ENCODE peak calls at places on chromosome 6, in ten cellular contexts. One of them, this sample, is unnamed.

GRCh38 chr6:3825331-3825831 is 23.8 kb upstream of the FAM50B start:
- DNase-seq in activated CD8-positive, alpha-beta memory T cell treated with anti-CD3 and anti-CD28 coated beads for 24 hours: no peak
- DNase-seq in activated naive CD8-positive, alpha-beta T cell treated with anti-CD3 and anti-CD28 coated beads, Interleukin-2, amount 50 U/mL, for 24 hours: no peak
- DNase-seq in mesothelial cell of epicardium: no peak
- DNase-seq in NCI-H82: no peak
- DNase-seq in AG08396: peak
- DNase-seq in activated gamma-delta T cell treated with Interleukin-2 at 50 U/mL for 16 hours: no peak
- DNase-seq in amniotic stem cell: no peak
- DNase-seq in mesenchymal stem cell: peak
- DNase-seq in stimulated activated CD4-positive, alpha-beta T cell treated with anti-CD3 and anti-CD28 coated beads, Interleukin-1b, Interleukin-23, amount 100 ng/mL, for 48 hours: no peak
- DNase-seq in this sample: peak

GRCh38 chr6:166772518-166772917 is 145.5 kb upstream of the RPS6KA2 start:
- DNase-seq in activated CD8-positive, alpha-beta memory T cell treated with anti-CD3 and anti-CD28 coated beads for 24 hours: no peak
- DNase-seq in activated naive CD8-positive, alpha-beta T cell treated with anti-CD3 and anti-CD28 coated beads, Interleukin-2, amount 50 U/mL, for 24 hours: no peak
- DNase-seq in mesothelial cell of epicardium: peak
- DNase-seq in NCI-H82: peak
- DNase-seq in AG08396: no peak
- DNase-seq in activated gamma-delta T cell treated with Interleukin-2 at 50 U/mL for 16 hours: no peak
- DNase-seq in amniotic stem cell: no peak
- DNase-seq in mesenchymal stem cell: no peak
- DNase-seq in stimulated activated CD4-positive, alpha-beta T cell treated with anti-CD3 and anti-CD28 coated beads, Interleukin-1b, Interleukin-23, amount 100 ng/mL, for 48 hours: no peak
- DNase-seq in this sample: no peak

GRCh38 chr6:34131326-34132081 is 14.4 kb downstream of the GRM4 start:
- DNase-seq in activated CD8-positive, alpha-beta memory T cell treated with anti-CD3 and anti-CD28 coated beads for 24 hours: no peak
- DNase-seq in activated naive CD8-positive, alpha-beta T cell treated with anti-CD3 and anti-CD28 coated beads, Interleukin-2, amount 50 U/mL, for 24 hours: no peak
- DNase-seq in mesothelial cell of epicardium: no peak
- DNase-seq in NCI-H82: no peak
- DNase-seq in AG08396: no peak
- DNase-seq in activated gamma-delta T cell treated with Interleukin-2 at 50 U/mL for 16 hours: no peak
- DNase-seq in amniotic stem cell: no peak
- DNase-seq in mesenchymal stem cell: no peak
- DNase-seq in stimulated activated CD4-positive, alpha-beta T cell treated with anti-CD3 and anti-CD28 coated beads, Interleukin-1b, Interleukin-23, amount 100 ng/mL, for 48 hours: no peak
- DNase-seq in this sample: no peak

GRCh38 chr6:169793408-169793807 is 42.0 kb downstream of the ERMARD start:
- DNase-seq in activated CD8-positive, alpha-beta memory T cell treated with anti-CD3 and anti-CD28 coated beads for 24 hours: peak
- DNase-seq in activated naive CD8-positive, alpha-beta T cell treated with anti-CD3 and anti-CD28 coated beads, Interleukin-2, amount 50 U/mL, for 24 hours: no peak
- DNase-seq in mesothelial cell of epicardium: peak
- DNase-seq in NCI-H82: no peak
- DNase-seq in AG08396: no peak
- DNase-seq in activated gamma-delta T cell treated with Interleukin-2 at 50 U/mL for 16 hours: no peak
- DNase-seq in amniotic stem cell: no peak
- DNase-seq in mesenchymal stem cell: no peak
- DNase-seq in stimulated activated CD4-positive, alpha-beta T cell treated with anti-CD3 and anti-CD28 coated beads, Interleukin-1b, Interleukin-23, amount 100 ng/mL, for 48 hours: no peak
- DNase-seq in this sample: no peak

GRCh38 chr6:100353276-100354015 is 111.3 kb downstream of the SIM1 start:
- DNase-seq in activated CD8-positive, alpha-beta memory T cell treated with anti-CD3 and anti-CD28 coated beads for 24 hours: no peak
- DNase-seq in activated naive CD8-positive, alpha-beta T cell treated with anti-CD3 and anti-CD28 coated beads, Interleukin-2, amount 50 U/mL, for 24 hours: no peak
- DNase-seq in mesothelial cell of epicardium: no peak
- DNase-seq in NCI-H82: peak
- DNase-seq in AG08396: peak
- DNase-seq in activated gamma-delta T cell treated with Interleukin-2 at 50 U/mL for 16 hours: no peak
- DNase-seq in amniotic stem cell: no peak
- DNase-seq in mesenchymal stem cell: peak
- DNase-seq in stimulated activated CD4-positive, alpha-beta T cell treated with anti-CD3 and anti-CD28 coated beads, Interleukin-1b, Interleukin-23, amount 100 ng/mL, for 48 hours: no peak
- DNase-seq in this sample: no peak

GRCh38 chr6:21900730-21901129 is 307.2 kb downstream of the SOX4 start:
- DNase-seq in activated CD8-positive, alpha-beta memory T cell treated with anti-CD3 and anti-CD28 coated beads for 24 hours: no peak
- DNase-seq in activated naive CD8-positive, alpha-beta T cell treated with anti-CD3 and anti-CD28 coated beads, Interleukin-2, amount 50 U/mL, for 24 hours: no peak
- DNase-seq in mesothelial cell of epicardium: no peak
- DNase-seq in NCI-H82: no peak
- DNase-seq in AG08396: peak
- DNase-seq in activated gamma-delta T cell treated with Interleukin-2 at 50 U/mL for 16 hours: no peak
- DNase-seq in amniotic stem cell: no peak
- DNase-seq in mesenchymal stem cell: peak
- DNase-seq in stimulated activated CD4-positive, alpha-beta T cell treated with anti-CD3 and anti-CD28 coated beads, Interleukin-1b, Interleukin-23, amount 100 ng/mL, for 48 hours: no peak
- DNase-seq in this sample: no peak

GRCh38 chr6:107374264-107374663 is 85.1 kb downstream of the PDSS2 start:
- DNase-seq in activated CD8-positive, alpha-beta memory T cell treated with anti-CD3 and anti-CD28 coated beads for 24 hours: no peak
- DNase-seq in activated naive CD8-positive, alpha-beta T cell treated with anti-CD3 and anti-CD28 coated beads, Interleukin-2, amount 50 U/mL, for 24 hours: no peak
- DNase-seq in mesothelial cell of epicardium: no peak
- DNase-seq in NCI-H82: no peak
- DNase-seq in AG08396: no peak
- DNase-seq in activated gamma-delta T cell treated with Interleukin-2 at 50 U/mL for 16 hours: no peak
- DNase-seq in amniotic stem cell: no peak
- DNase-seq in mesenchymal stem cell: no peak
- DNase-seq in stimulated activated CD4-positive, alpha-beta T cell treated with anti-CD3 and anti-CD28 coated beads, Interleukin-1b, Interleukin-23, amount 100 ng/mL, for 48 hours: no peak
- DNase-seq in this sample: no peak

GRCh38 chr6:154112181-154112809 is 73.3 kb downstream of the OPRM1 start:
- DNase-seq in activated CD8-positive, alpha-beta memory T cell treated with anti-CD3 and anti-CD28 coated beads for 24 hours: no peak
- DNase-seq in activated naive CD8-positive, alpha-beta T cell treated with anti-CD3 and anti-CD28 coated beads, Interleukin-2, amount 50 U/mL, for 24 hours: no peak
- DNase-seq in mesothelial cell of epicardium: no peak
- DNase-seq in NCI-H82: no peak
- DNase-seq in AG08396: no peak
- DNase-seq in activated gamma-delta T cell treated with Interleukin-2 at 50 U/mL for 16 hours: no peak
- DNase-seq in amniotic stem cell: no peak
- DNase-seq in mesenchymal stem cell: peak
- DNase-seq in stimulated activated CD4-positive, alpha-beta T cell treated with anti-CD3 and anti-CD28 coated beads, Interleukin-1b, Interleukin-23, amount 100 ng/mL, for 48 hours: no peak
- DNase-seq in this sample: no peak

GRCh38 chr6:109336221-109336955 is 45.9 kb downstream of the CD164 start:
- DNase-seq in activated CD8-positive, alpha-beta memory T cell treated with anti-CD3 and anti-CD28 coated beads for 24 hours: no peak
- DNase-seq in activated naive CD8-positive, alpha-beta T cell treated with anti-CD3 and anti-CD28 coated beads, Interleukin-2, amount 50 U/mL, for 24 hours: no peak
- DNase-seq in mesothelial cell of epicardium: no peak
- DNase-seq in NCI-H82: no peak
- DNase-seq in AG08396: peak
- DNase-seq in activated gamma-delta T cell treated with Interleukin-2 at 50 U/mL for 16 hours: no peak
- DNase-seq in amniotic stem cell: no peak
- DNase-seq in mesenchymal stem cell: peak
- DNase-seq in stimulated activated CD4-positive, alpha-beta T cell treated with anti-CD3 and anti-CD28 coated beads, Interleukin-1b, Interleukin-23, amount 100 ng/mL, for 48 hours: no peak
- DNase-seq in this sample: no peak

GRCh38 chr6:132498638-132499037 is 14.3 kb downstream of the STX7 start:
- DNase-seq in activated CD8-positive, alpha-beta memory T cell treated with anti-CD3 and anti-CD28 coated beads for 24 hours: no peak
- DNase-seq in activated naive CD8-positive, alpha-beta T cell treated with anti-CD3 and anti-CD28 coated beads, Interleukin-2, amount 50 U/mL, for 24 hours: no peak
- DNase-seq in mesothelial cell of epicardium: no peak
- DNase-seq in NCI-H82: no peak
- DNase-seq in AG08396: no peak
- DNase-seq in activated gamma-delta T cell treated with Interleukin-2 at 50 U/mL for 16 hours: no peak
- DNase-seq in amniotic stem cell: no peak
- DNase-seq in mesenchymal stem cell: no peak
- DNase-seq in stimulated activated CD4-positive, alpha-beta T cell treated with anti-CD3 and anti-CD28 coated beads, Interleukin-1b, Interleukin-23, amount 100 ng/mL, for 48 hours: no peak
- DNase-seq in this sample: no peak

GRCh38 chr6:14799928-14800327 is 445.9 kb upstream of the JARID2 start:
- DNase-seq in activated CD8-positive, alpha-beta memory T cell treated with anti-CD3 and anti-CD28 coated beads for 24 hours: peak
- DNase-seq in activated naive CD8-positive, alpha-beta T cell treated with anti-CD3 and anti-CD28 coated beads, Interleukin-2, amount 50 U/mL, for 24 hours: peak
- DNase-seq in mesothelial cell of epicardium: no peak
- DNase-seq in NCI-H82: peak
- DNase-seq in AG08396: peak
- DNase-seq in activated gamma-delta T cell treated with Interleukin-2 at 50 U/mL for 16 hours: no peak
- DNase-seq in amniotic stem cell: no peak
- DNase-seq in mesenchymal stem cell: peak
- DNase-seq in stimulated activated CD4-positive, alpha-beta T cell treated with anti-CD3 and anti-CD28 coated beads, Interleukin-1b, Interleukin-23, amount 100 ng/mL, for 48 hours: peak
- DNase-seq in this sample: peak

GRCh38 chr6:119379809-119380208 is 30.2 kb upstream of the MAN1A1 start:
- DNase-seq in activated CD8-positive, alpha-beta memory T cell treated with anti-CD3 and anti-CD28 coated beads for 24 hours: no peak
- DNase-seq in activated naive CD8-positive, alpha-beta T cell treated with anti-CD3 and anti-CD28 coated beads, Interleukin-2, amount 50 U/mL, for 24 hours: no peak
- DNase-seq in mesothelial cell of epicardium: no peak
- DNase-seq in NCI-H82: no peak
- DNase-seq in AG08396: no peak
- DNase-seq in activated gamma-delta T cell treated with Interleukin-2 at 50 U/mL for 16 hours: no peak
- DNase-seq in amniotic stem cell: no peak
- DNase-seq in mesenchymal stem cell: no peak
- DNase-seq in stimulated activated CD4-positive, alpha-beta T cell treated with anti-CD3 and anti-CD28 coated beads, Interleukin-1b, Interleukin-23, amount 100 ng/mL, for 48 hours: no peak
- DNase-seq in this sample: no peak

GRCh38 chr6:16331328-16332174 is 93.2 kb downstream of the GMPR start:
- DNase-seq in activated CD8-positive, alpha-beta memory T cell treated with anti-CD3 and anti-CD28 coated beads for 24 hours: peak
- DNase-seq in activated naive CD8-positive, alpha-beta T cell treated with anti-CD3 and anti-CD28 coated beads, Interleukin-2, amount 50 U/mL, for 24 hours: peak
- DNase-seq in mesothelial cell of epicardium: peak
- DNase-seq in NCI-H82: peak
- DNase-seq in AG08396: peak
- DNase-seq in activated gamma-delta T cell treated with Interleukin-2 at 50 U/mL for 16 hours: peak
- DNase-seq in amniotic stem cell: peak
- DNase-seq in mesenchymal stem cell: peak
- DNase-seq in stimulated activated CD4-positive, alpha-beta T cell treated with anti-CD3 and anti-CD28 coated beads, Interleukin-1b, Interleukin-23, amount 100 ng/mL, for 48 hours: peak
- DNase-seq in this sample: peak

GRCh38 chr6:35489995-35490791 is 6.7 kb downstream of the TEAD3 start:
- DNase-seq in activated CD8-positive, alpha-beta memory T cell treated with anti-CD3 and anti-CD28 coated beads for 24 hours: no peak
- DNase-seq in activated naive CD8-positive, alpha-beta T cell treated with anti-CD3 and anti-CD28 coated beads, Interleukin-2, amount 50 U/mL, for 24 hours: no peak
- DNase-seq in mesothelial cell of epicardium: peak
- DNase-seq in NCI-H82: peak
- DNase-seq in AG08396: peak
- DNase-seq in activated gamma-delta T cell treated with Interleukin-2 at 50 U/mL for 16 hours: no peak
- DNase-seq in amniotic stem cell: no peak
- DNase-seq in mesenchymal stem cell: peak
- DNase-seq in stimulated activated CD4-positive, alpha-beta T cell treated with anti-CD3 and anti-CD28 coated beads, Interleukin-1b, Interleukin-23, amount 100 ng/mL, for 48 hours: no peak
- DNase-seq in this sample: peak

GRCh38 chr6:112283621-112284020 is 29.3 kb upstream of the LAMA4 start:
- DNase-seq in activated CD8-positive, alpha-beta memory T cell treated with anti-CD3 and anti-CD28 coated beads for 24 hours: no peak
- DNase-seq in activated naive CD8-positive, alpha-beta T cell treated with anti-CD3 and anti-CD28 coated beads, Interleukin-2, amount 50 U/mL, for 24 hours: no peak
- DNase-seq in mesothelial cell of epicardium: no peak
- DNase-seq in NCI-H82: no peak
- DNase-seq in AG08396: no peak
- DNase-seq in activated gamma-delta T cell treated with Interleukin-2 at 50 U/mL for 16 hours: no peak
- DNase-seq in amniotic stem cell: no peak
- DNase-seq in mesenchymal stem cell: no peak
- DNase-seq in stimulated activated CD4-positive, alpha-beta T cell treated with anti-CD3 and anti-CD28 coated beads, Interleukin-1b, Interleukin-23, amount 100 ng/mL, for 48 hours: no peak
- DNase-seq in this sample: no peak

GRCh38 chr6:71544028-71544427 is 255.4 kb downstream of the OGFRL1 start:
- DNase-seq in activated CD8-positive, alpha-beta memory T cell treated with anti-CD3 and anti-CD28 coated beads for 24 hours: no peak
- DNase-seq in activated naive CD8-positive, alpha-beta T cell treated with anti-CD3 and anti-CD28 coated beads, Interleukin-2, amount 50 U/mL, for 24 hours: no peak
- DNase-seq in mesothelial cell of epicardium: no peak
- DNase-seq in NCI-H82: no peak
- DNase-seq in AG08396: peak
- DNase-seq in activated gamma-delta T cell treated with Interleukin-2 at 50 U/mL for 16 hours: no peak
- DNase-seq in amniotic stem cell: no peak
- DNase-seq in mesenchymal stem cell: no peak
- DNase-seq in stimulated activated CD4-positive, alpha-beta T cell treated with anti-CD3 and anti-CD28 coated beads, Interleukin-1b, Interleukin-23, amount 100 ng/mL, for 48 hours: no peak
- DNase-seq in this sample: no peak

GRCh38 chr6:99885051-99885450 is 109.0 kb downstream of the MCHR2 start:
- DNase-seq in activated CD8-positive, alpha-beta memory T cell treated with anti-CD3 and anti-CD28 coated beads for 24 hours: no peak
- DNase-seq in activated naive CD8-positive, alpha-beta T cell treated with anti-CD3 and anti-CD28 coated beads, Interleukin-2, amount 50 U/mL, for 24 hours: no peak
- DNase-seq in mesothelial cell of epicardium: no peak
- DNase-seq in NCI-H82: no peak
- DNase-seq in AG08396: no peak
- DNase-seq in activated gamma-delta T cell treated with Interleukin-2 at 50 U/mL for 16 hours: no peak
- DNase-seq in amniotic stem cell: no peak
- DNase-seq in mesenchymal stem cell: no peak
- DNase-seq in stimulated activated CD4-positive, alpha-beta T cell treated with anti-CD3 and anti-CD28 coated beads, Interleukin-1b, Interleukin-23, amount 100 ng/mL, for 48 hours: no peak
- DNase-seq in this sample: no peak

GRCh38 chr6:32047084-32047478 is 8.9 kb downstream of the CYP21A2 start:
- DNase-seq in activated CD8-positive, alpha-beta memory T cell treated with anti-CD3 and anti-CD28 coated beads for 24 hours: no peak
- DNase-seq in activated naive CD8-positive, alpha-beta T cell treated with anti-CD3 and anti-CD28 coated beads, Interleukin-2, amount 50 U/mL, for 24 hours: no peak
- DNase-seq in mesothelial cell of epicardium: no peak
- DNase-seq in NCI-H82: no peak
- DNase-seq in AG08396: peak
- DNase-seq in activated gamma-delta T cell treated with Interleukin-2 at 50 U/mL for 16 hours: no peak
- DNase-seq in amniotic stem cell: no peak
- DNase-seq in mesenchymal stem cell: peak
- DNase-seq in stimulated activated CD4-positive, alpha-beta T cell treated with anti-CD3 and anti-CD28 coated beads, Interleukin-1b, Interleukin-23, amount 100 ng/mL, for 48 hours: no peak
- DNase-seq in this sample: no peak

GRCh38 chr6:138986578-138986977 is 1.5 kb downstream of the REPS1 start:
- DNase-seq in activated CD8-positive, alpha-beta memory T cell treated with anti-CD3 and anti-CD28 coated beads for 24 hours: no peak
- DNase-seq in activated naive CD8-positive, alpha-beta T cell treated with anti-CD3 and anti-CD28 coated beads, Interleukin-2, amount 50 U/mL, for 24 hours: no peak
- DNase-seq in mesothelial cell of epicardium: no peak
- DNase-seq in NCI-H82: no peak
- DNase-seq in AG08396: no peak
- DNase-seq in activated gamma-delta T cell treated with Interleukin-2 at 50 U/mL for 16 hours: no peak
- DNase-seq in amniotic stem cell: no peak
- DNase-seq in mesenchymal stem cell: peak
- DNase-seq in stimulated activated CD4-positive, alpha-beta T cell treated with anti-CD3 and anti-CD28 coated beads, Interleukin-1b, Interleukin-23, amount 100 ng/mL, for 48 hours: no peak
- DNase-seq in this sample: no peak

GRCh38 chr6:135087403-135087802 is 32.8 kb upstream of the HBS1L start:
- DNase-seq in activated CD8-positive, alpha-beta memory T cell treated with anti-CD3 and anti-CD28 coated beads for 24 hours: no peak
- DNase-seq in activated naive CD8-positive, alpha-beta T cell treated with anti-CD3 and anti-CD28 coated beads, Interleukin-2, amount 50 U/mL, for 24 hours: peak
- DNase-seq in mesothelial cell of epicardium: no peak
- DNase-seq in NCI-H82: peak
- DNase-seq in AG08396: no peak
- DNase-seq in activated gamma-delta T cell treated with Interleukin-2 at 50 U/mL for 16 hours: peak
- DNase-seq in amniotic stem cell: no peak
- DNase-seq in mesenchymal stem cell: no peak
- DNase-seq in stimulated activated CD4-positive, alpha-beta T cell treated with anti-CD3 and anti-CD28 coated beads, Interleukin-1b, Interleukin-23, amount 100 ng/mL, for 48 hours: no peak
- DNase-seq in this sample: no peak

GRCh38 chr6:66900081-66900770 is 1193.2 kb upstream of the EYS start:
- DNase-seq in activated CD8-positive, alpha-beta memory T cell treated with anti-CD3 and anti-CD28 coated beads for 24 hours: no peak
- DNase-seq in activated naive CD8-positive, alpha-beta T cell treated with anti-CD3 and anti-CD28 coated beads, Interleukin-2, amount 50 U/mL, for 24 hours: no peak
- DNase-seq in mesothelial cell of epicardium: no peak
- DNase-seq in NCI-H82: no peak
- DNase-seq in AG08396: no peak
- DNase-seq in activated gamma-delta T cell treated with Interleukin-2 at 50 U/mL for 16 hours: no peak
- DNase-seq in amniotic stem cell: no peak
- DNase-seq in mesenchymal stem cell: peak
- DNase-seq in stimulated activated CD4-positive, alpha-beta T cell treated with anti-CD3 and anti-CD28 coated beads, Interleukin-1b, Interleukin-23, amount 100 ng/mL, for 48 hours: no peak
- DNase-seq in this sample: no peak

GRCh38 chr6:125267806-125268523 is 33.8 kb downstream of the HDDC2 start:
- DNase-seq in activated CD8-positive, alpha-beta memory T cell treated with anti-CD3 and anti-CD28 coated beads for 24 hours: no peak
- DNase-seq in activated naive CD8-positive, alpha-beta T cell treated with anti-CD3 and anti-CD28 coated beads, Interleukin-2, amount 50 U/mL, for 24 hours: no peak
- DNase-seq in mesothelial cell of epicardium: no peak
- DNase-seq in NCI-H82: no peak
- DNase-seq in AG08396: no peak
- DNase-seq in activated gamma-delta T cell treated with Interleukin-2 at 50 U/mL for 16 hours: no peak
- DNase-seq in amniotic stem cell: no peak
- DNase-seq in mesenchymal stem cell: no peak
- DNase-seq in stimulated activated CD4-positive, alpha-beta T cell treated with anti-CD3 and anti-CD28 coated beads, Interleukin-1b, Interleukin-23, amount 100 ng/mL, for 48 hours: no peak
- DNase-seq in this sample: no peak

GRCh38 chr6:37005061-37005810 is at the start of gene FGD2:
- DNase-seq in activated CD8-positive, alpha-beta memory T cell treated with anti-CD3 and anti-CD28 coated beads for 24 hours: no peak
- DNase-seq in activated naive CD8-positive, alpha-beta T cell treated with anti-CD3 and anti-CD28 coated beads, Interleukin-2, amount 50 U/mL, for 24 hours: peak
- DNase-seq in mesothelial cell of epicardium: no peak
- DNase-seq in NCI-H82: no peak
- DNase-seq in AG08396: no peak
- DNase-seq in activated gamma-delta T cell treated with Interleukin-2 at 50 U/mL for 16 hours: no peak
- DNase-seq in amniotic stem cell: no peak
- DNase-seq in mesenchymal stem cell: no peak
- DNase-seq in stimulated activated CD4-positive, alpha-beta T cell treated with anti-CD3 and anti-CD28 coated beads, Interleukin-1b, Interleukin-23, amount 100 ng/mL, for 48 hours: no peak
- DNase-seq in this sample: no peak

GRCh38 chr6:22694092-22694724 is 124.8 kb downstream of the HDGFL1 start:
- DNase-seq in activated CD8-positive, alpha-beta memory T cell treated with anti-CD3 and anti-CD28 coated beads for 24 hours: no peak
- DNase-seq in activated naive CD8-positive, alpha-beta T cell treated with anti-CD3 and anti-CD28 coated beads, Interleukin-2, amount 50 U/mL, for 24 hours: no peak
- DNase-seq in mesothelial cell of epicardium: no peak
- DNase-seq in NCI-H82: no peak
- DNase-seq in AG08396: no peak
- DNase-seq in activated gamma-delta T cell treated with Interleukin-2 at 50 U/mL for 16 hours: no peak
- DNase-seq in amniotic stem cell: no peak
- DNase-seq in mesenchymal stem cell: no peak
- DNase-seq in stimulated activated CD4-positive, alpha-beta T cell treated with anti-CD3 and anti-CD28 coated beads, Interleukin-1b, Interleukin-23, amount 100 ng/mL, for 48 hours: no peak
- DNase-seq in this sample: no peak

GRCh38 chr6:83215131-83216047 is 22.2 kb downstream of the RWDD2A start:
- DNase-seq in activated CD8-positive, alpha-beta memory T cell treated with anti-CD3 and anti-CD28 coated beads for 24 hours: peak
- DNase-seq in activated naive CD8-positive, alpha-beta T cell treated with anti-CD3 and anti-CD28 coated beads, Interleukin-2, amount 50 U/mL, for 24 hours: peak
- DNase-seq in mesothelial cell of epicardium: peak
- DNase-seq in NCI-H82: peak
- DNase-seq in AG08396: peak
- DNase-seq in activated gamma-delta T cell treated with Interleukin-2 at 50 U/mL for 16 hours: peak
- DNase-seq in amniotic stem cell: peak
- DNase-seq in mesenchymal stem cell: peak
- DNase-seq in stimulated activated CD4-positive, alpha-beta T cell treated with anti-CD3 and anti-CD28 coated beads, Interleukin-1b, Interleukin-23, amount 100 ng/mL, for 48 hours: peak
- DNase-seq in this sample: peak

GRCh38 chr6:164927288-164928040 is 381.9 kb downstream of the C6orf118 start:
- DNase-seq in activated CD8-positive, alpha-beta memory T cell treated with anti-CD3 and anti-CD28 coated beads for 24 hours: peak
- DNase-seq in activated naive CD8-positive, alpha-beta T cell treated with anti-CD3 and anti-CD28 coated beads, Interleukin-2, amount 50 U/mL, for 24 hours: peak
- DNase-seq in mesothelial cell of epicardium: peak
- DNase-seq in NCI-H82: peak
- DNase-seq in AG08396: peak
- DNase-seq in activated gamma-delta T cell treated with Interleukin-2 at 50 U/mL for 16 hours: peak
- DNase-seq in amniotic stem cell: peak
- DNase-seq in mesenchymal stem cell: peak
- DNase-seq in stimulated activated CD4-positive, alpha-beta T cell treated with anti-CD3 and anti-CD28 coated beads, Interleukin-1b, Interleukin-23, amount 100 ng/mL, for 48 hours: peak
- DNase-seq in this sample: peak

GRCh38 chr6:163443985-163444553 is 29.6 kb downstream of the QKI start:
- DNase-seq in activated CD8-positive, alpha-beta memory T cell treated with anti-CD3 and anti-CD28 coated beads for 24 hours: no peak
- DNase-seq in activated naive CD8-positive, alpha-beta T cell treated with anti-CD3 and anti-CD28 coated beads, Interleukin-2, amount 50 U/mL, for 24 hours: no peak
- DNase-seq in mesothelial cell of epicardium: no peak
- DNase-seq in NCI-H82: no peak
- DNase-seq in AG08396: no peak
- DNase-seq in activated gamma-delta T cell treated with Interleukin-2 at 50 U/mL for 16 hours: no peak
- DNase-seq in amniotic stem cell: no peak
- DNase-seq in mesenchymal stem cell: no peak
- DNase-seq in stimulated activated CD4-positive, alpha-beta T cell treated with anti-CD3 and anti-CD28 coated beads, Interleukin-1b, Interleukin-23, amount 100 ng/mL, for 48 hours: no peak
- DNase-seq in this sample: no peak

GRCh38 chr6:33958208-33958862 is 154.5 kb upstream of the MLN start:
- DNase-seq in activated CD8-positive, alpha-beta memory T cell treated with anti-CD3 and anti-CD28 coated beads for 24 hours: no peak
- DNase-seq in activated naive CD8-positive, alpha-beta T cell treated with anti-CD3 and anti-CD28 coated beads, Interleukin-2, amount 50 U/mL, for 24 hours: peak
- DNase-seq in mesothelial cell of epicardium: no peak
- DNase-seq in NCI-H82: peak
- DNase-seq in AG08396: no peak
- DNase-seq in activated gamma-delta T cell treated with Interleukin-2 at 50 U/mL for 16 hours: no peak
- DNase-seq in amniotic stem cell: no peak
- DNase-seq in mesenchymal stem cell: no peak
- DNase-seq in stimulated activated CD4-positive, alpha-beta T cell treated with anti-CD3 and anti-CD28 coated beads, Interleukin-1b, Interleukin-23, amount 100 ng/mL, for 48 hours: no peak
- DNase-seq in this sample: no peak